ENCODE peak calls at places on chromosome 5, in ten cellular contexts. R, O, F, U, T, L, E, B, S and H are unnamed samples.

GRCh38 chr5:67014957-67015400 is 181.6 kb downstream of the CD180 start:
- DNase-seq in F (no peak), L (no peak), O (no peak), S (no peak), T (peak; percentile 91), B (peak; percentile 54), R (no peak), E (no peak), U (no peak), H (no peak)

GRCh38 chr5:74560245-74560644 is 80.3 kb downstream of the ENC1 start:
- DNase-seq in E (no peak), B (no peak), R (no peak), T (no peak), L (no peak), S (no peak), F (no peak), O (no peak), U (no peak), H (no peak)

GRCh38 chr5:10886497-10886896 is 125.5 kb upstream of the DAP start:
- DNase-seq in S (no peak), U (no peak), L (no peak), E (no peak), O (no peak), B (no peak), T (no peak), F (no peak), R (no peak), H (no peak)

GRCh38 chr5:24986326-24986725 is 341.5 kb upstream of the CDH10 start:
- DNase-seq in F (no peak), O (no peak), E (no peak), T (no peak), L (no peak), B (no peak), U (no peak), R (no peak), S (no peak), H (no peak)

GRCh38 chr5:167816354-167816753 is 475.1 kb upstream of the WWC1 start:
- DNase-seq in B (no peak), R (no peak), F (peak; percentile 6), T (peak; percentile 42), S (no peak), E (no peak), L (no peak), O (no peak), U (no peak), H (no peak)

GRCh38 chr5:175873090-175873454 is 1.7 kb downstream of the CPLX2 start:
- DNase-seq in E (peak; percentile 84), S (no peak), T (no peak), F (no peak), U (no peak), L (peak; percentile 89), B (no peak), R (no peak), O (no peak), H (peak; percentile 86)

GRCh38 chr5:159695741-159696294 is 220.5 kb upstream of the ADRA1B start:
- DNase-seq in R (no peak), S (no peak), E (no peak), F (no peak), O (no peak), B (no peak), U (no peak), T (no peak), L (no peak), H (no peak)

GRCh38 chr5:150544606-150545219 is 36.8 kb downstream of the NDST1 start:
- DNase-seq in R (peak; percentile 86), B (peak; percentile 44), E (peak; percentile 88), L (peak; percentile 90), F (peak; percentile 31), S (peak; percentile 70), O (no peak), U (peak; percentile 80), T (peak; percentile 63), H (peak; percentile 92)

GRCh38 chr5:176415240-176416122 is 858 bp downstream of the CLTB start:
- DNase-seq in B (peak; percentile 62), R (peak; percentile 66), L (peak; percentile 70), F (peak; percentile 49), S (peak; percentile 12), O (no peak), E (peak; percentile 51), U (no peak), T (peak; percentile 49), H (no peak)

DNA sequence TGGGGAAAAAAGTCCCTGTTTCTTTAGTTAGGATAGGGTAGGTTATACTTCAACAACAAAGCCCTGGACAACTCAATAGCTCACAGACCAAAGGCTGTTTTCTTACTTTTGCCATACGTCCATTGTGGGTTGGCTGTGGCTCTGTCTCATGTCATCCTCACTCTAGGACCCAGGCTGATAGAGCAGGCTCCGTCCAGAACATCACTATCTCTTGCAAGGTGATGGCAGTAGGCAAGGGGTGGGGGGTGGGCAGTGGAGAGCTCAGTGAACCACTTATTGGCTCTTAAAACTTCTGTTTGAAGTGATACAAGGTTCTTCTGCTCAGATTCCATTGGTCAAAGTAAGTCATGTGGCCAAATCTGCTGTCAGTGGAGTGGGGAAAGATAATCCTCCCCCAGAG is 126.4 kb downstream of the CMYA5 start:
- DNase-seq in E (no peak), S (no peak), O (no peak), B (no peak), R (no peak), T (no peak), F (no peak), U (no peak), L (no peak), H (no peak)
- H3K4me3 ChIP-seq in E (no peak overlapping the region), S (no peak overlapping the region), O (no peak overlapping the region), B (no peak overlapping the region), R (no peak overlapping the region), T (no peak overlapping the region), F (no peak overlapping the region), U (no peak overlapping the region), L (no peak overlapping the region), H (no peak overlapping the region)

GRCh38 chr5:116669261-116670049 is 94.8 kb upstream of the SEMA6A start:
- DNase-seq in R (no peak), S (no peak), L (no peak), O (no peak), U (peak; percentile 19), T (no peak), F (no peak), E (no peak), B (no peak), H (no peak)

GRCh38 chr5:116674881-116675627 is 100.4 kb upstream of the SEMA6A start:
- DNase-seq in B (no peak), F (no peak), O (no peak), R (no peak), T (no peak), E (no peak), L (no peak), U (no peak), S (no peak), H (no peak)

GRCh38 chr5:116671211-116671736 is 96.7 kb upstream of the SEMA6A start:
- DNase-seq in S (no peak), U (no peak), B (no peak), R (no peak), L (no peak), E (no peak), T (no peak), O (no peak), F (no peak), H (no peak)

GRCh38 chr5:116673453-116673852 is 98.8 kb upstream of the SEMA6A start:
- DNase-seq in B (no peak), S (no peak), U (no peak), O (no peak), E (no peak), R (no peak), F (no peak), L (no peak), T (no peak), H (no peak)

GRCh38 chr5:116672203-116672602 is 97.6 kb upstream of the SEMA6A start:
- DNase-seq in L (no peak), R (no peak), B (no peak), F (no peak), O (no peak), S (no peak), T (no peak), U (no peak), E (no peak), H (no peak)
- H3K4me3 ChIP-seq in L (no peak overlapping the region), R (no peak overlapping the region), B (no peak overlapping the region), F (no peak overlapping the region), O (no peak overlapping the region), S (no peak overlapping the region), T (no peak overlapping the region), U (no peak overlapping the region), E (no peak overlapping the region), H (no peak overlapping the region)

GRCh38 chr5:129114539-129115193 is 20.1 kb downstream of the ISOC1 start:
- DNase-seq in U (no peak), B (no peak), O (no peak), L (no peak), R (no peak), E (no peak), T (no peak), F (no peak), S (no peak), H (no peak)
- H3K4me3 ChIP-seq in U (no peak overlapping the region), B (no peak overlapping the region), O (no peak overlapping the region), L (no peak overlapping the region), R (no peak overlapping the region), E (no peak overlapping the region), T (no peak overlapping the region), F (no peak overlapping the region), S (no peak overlapping the region), H (no peak overlapping the region)

DNA sequence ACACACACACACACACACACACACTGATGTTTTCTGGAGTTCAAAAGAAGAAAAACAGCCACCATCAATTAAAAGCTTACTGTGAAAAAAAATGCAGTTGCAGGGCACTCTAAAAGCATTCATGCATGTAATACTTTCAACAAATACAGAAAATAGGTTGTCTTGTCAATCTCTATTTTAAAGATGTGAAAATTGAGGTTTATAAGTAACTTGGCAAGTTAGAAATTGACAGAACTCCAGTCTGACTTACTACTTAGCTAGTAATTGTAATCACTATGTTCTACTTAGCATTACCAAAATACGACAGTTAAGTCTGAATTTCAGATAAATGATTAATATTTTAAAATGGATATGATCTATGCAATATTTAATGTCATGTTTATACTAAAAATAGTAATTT is 412.2 kb upstream of the NMUR2 start:
- DNase-seq in E (no peak), T (no peak), S (no peak), U (no peak), B (no peak), L (no peak), F (no peak), O (peak; percentile 21), R (no peak), H (no peak)
- H3K4me3 ChIP-seq in E (no peak overlapping the region), T (no peak overlapping the region), S (no peak overlapping the region), U (no peak overlapping the region), B (no peak overlapping the region), L (no peak overlapping the region), F (no peak overlapping the region), O (no peak overlapping the region), R (no peak overlapping the region), H (no peak overlapping the region)